ENCODE peak calls at places on chromosomes 6 and 20, in nine cellular contexts. H is NCI-H1930; V is frontal cortex; C is heart right ventricle; O is NCI-H1694; U is amniotic stem cell; E is activated naive CD4-positive, alpha-beta T cell treated with anti-CD3 and anti-CD28 coated beads, Interleukin-2, amount 50 U/mL, for 16 hours; Q is posterior vena cava; P is M059J. K is an unnamed sample.

GRCh38 chr20:49675368-49676151 is 38.1 kb downstream of the B4GALT5 start:
- DNase-seq in H (no peak), V (no peak), C (no peak), O (no peak), U (no peak), E (no peak), Q (no peak), P (peak), K (no peak)

GRCh38 chr6:17035257-17035757 is 66.5 kb upstream of the STMND1 start:
- DNase-seq in H (no peak), V (no peak), C (no peak), O (no peak), U (no peak), E (no peak), Q (no peak), P (no peak), K (no peak)

GRCh38 chr6:150719099-150719767 is 119.5 kb downstream of the PLEKHG1 start:
- DNase-seq in H (no peak), V (no peak), C (no peak), O (no peak), U (no peak), E (no peak), Q (no peak), P (no peak), K (no peak)

GRCh38 chr6:146890644-146891434 is 292.1 kb downstream of the ADGB start:
- DNase-seq in H (no peak), V (no peak), C (no peak), O (no peak), U (no peak), E (no peak), Q (no peak), P (peak), K (no peak)

GRCh38 chr6:133769463-133769862 is 119.5 kb upstream of the TCF21 start:
- DNase-seq in H (no peak), V (no peak), C (no peak), O (no peak), U (no peak), E (no peak), Q (no peak), P (peak), K (no peak)

GRCh38 chr6:165515963-165516624 is 146.9 kb downstream of the PDE10A start:
- DNase-seq in H (no peak), V (no peak), C (no peak), O (no peak), U (no peak), E (no peak), Q (no peak), P (peak), K (no peak)

GRCh38 chr6:37741757-37742400 is 44.2 kb upstream of the MDGA1 start:
- DNase-seq in H (no peak), V (no peak), C (peak), O (peak), U (no peak), E (no peak), Q (no peak), P (peak), K (no peak)

GRCh38 chr6:31738048-31738979 is 1.5 kb upstream of the MSH5 start:
- DNase-seq in H (peak), V (no peak), C (peak), O (no peak), U (peak), E (peak), Q (no peak), P (peak), K (peak)